ENCODE peak calls at places on chromosomes 3 and 15, in four cellular contexts. One of them, this sample, is unnamed.

GRCh38 chr15:68774120-68774519 is 46.6 kb downstream of the ANP32A start:
- DNase-seq in activated CD8-positive, alpha-beta memory T cell treated with anti-CD3 and anti-CD28 coated beads, Interleukin-2, amount 50 U/mL, for 48 hours: no peak
- DNase-seq in NCI-H2081: no peak
- DNase-seq in germinal center: no peak
- DNase-seq in this sample: no peak

GRCh38 chr3:194198938-194199337 is 63.0 kb downstream of the HES1 start:
- DNase-seq in activated CD8-positive, alpha-beta memory T cell treated with anti-CD3 and anti-CD28 coated beads, Interleukin-2, amount 50 U/mL, for 48 hours: no peak
- DNase-seq in NCI-H2081: no peak
- DNase-seq in germinal center: no peak
- DNase-seq in this sample: no peak

GRCh38 chr15:34359416-34359815 is 7.6 kb downstream of the LPCAT4 start:
- DNase-seq in activated CD8-positive, alpha-beta memory T cell treated with anti-CD3 and anti-CD28 coated beads, Interleukin-2, amount 50 U/mL, for 48 hours: no peak
- DNase-seq in NCI-H2081: no peak
- DNase-seq in germinal center: no peak
- DNase-seq in this sample: no peak

GRCh38 chr15:90883971-90884718 is at the start of gene FES:
- DNase-seq in activated CD8-positive, alpha-beta memory T cell treated with anti-CD3 and anti-CD28 coated beads, Interleukin-2, amount 50 U/mL, for 48 hours: no peak
- DNase-seq in NCI-H2081: no peak
- DNase-seq in germinal center: no peak
- DNase-seq in this sample: peak

GRCh38 chr3:35778201-35778600 is 138.9 kb downstream of the ARPP21 start:
- DNase-seq in activated CD8-positive, alpha-beta memory T cell treated with anti-CD3 and anti-CD28 coated beads, Interleukin-2, amount 50 U/mL, for 48 hours: no peak
- DNase-seq in NCI-H2081: no peak
- DNase-seq in germinal center: no peak
- DNase-seq in this sample: no peak

GRCh38 chr15:35168464-35168863 is 83.4 kb upstream of the NANOGP8 start:
- DNase-seq in activated CD8-positive, alpha-beta memory T cell treated with anti-CD3 and anti-CD28 coated beads, Interleukin-2, amount 50 U/mL, for 48 hours: no peak
- DNase-seq in NCI-H2081: no peak
- DNase-seq in germinal center: no peak
- DNase-seq in this sample: no peak

GRCh38 chr3:175535351-175535750 is 676.2 kb downstream of the NAALADL2 start:
- DNase-seq in activated CD8-positive, alpha-beta memory T cell treated with anti-CD3 and anti-CD28 coated beads, Interleukin-2, amount 50 U/mL, for 48 hours: no peak
- DNase-seq in NCI-H2081: no peak
- DNase-seq in germinal center: no peak
- DNase-seq in this sample: no peak

GRCh38 chr3:186476044-186476468 is 68.1 kb downstream of the CRYGS start:
- DNase-seq in activated CD8-positive, alpha-beta memory T cell treated with anti-CD3 and anti-CD28 coated beads, Interleukin-2, amount 50 U/mL, for 48 hours: no peak
- DNase-seq in NCI-H2081: no peak
- DNase-seq in germinal center: no peak
- DNase-seq in this sample: no peak

GRCh38 chr15:42121021-42121420 is 26.7 kb upstream of the PLA2G4D start:
- DNase-seq in activated CD8-positive, alpha-beta memory T cell treated with anti-CD3 and anti-CD28 coated beads, Interleukin-2, amount 50 U/mL, for 48 hours: no peak
- DNase-seq in NCI-H2081: no peak
- DNase-seq in germinal center: no peak
- DNase-seq in this sample: no peak

GRCh38 chr15:95325763-95326688 is 1004.5 kb upstream of the NR2F2 start:
- DNase-seq in activated CD8-positive, alpha-beta memory T cell treated with anti-CD3 and anti-CD28 coated beads, Interleukin-2, amount 50 U/mL, for 48 hours: no peak
- DNase-seq in NCI-H2081: no peak
- DNase-seq in germinal center: no peak
- DNase-seq in this sample: no peak

GRCh38 chr3:15660055-15660940 is 58.8 kb downstream of the BTD start:
- DNase-seq in activated CD8-positive, alpha-beta memory T cell treated with anti-CD3 and anti-CD28 coated beads, Interleukin-2, amount 50 U/mL, for 48 hours: no peak
- DNase-seq in NCI-H2081: no peak
- DNase-seq in germinal center: no peak
- DNase-seq in this sample: no peak

GRCh38 chr3:136955813-136956212 is 2.0 kb upstream of the IL20RB start:
- DNase-seq in activated CD8-positive, alpha-beta memory T cell treated with anti-CD3 and anti-CD28 coated beads, Interleukin-2, amount 50 U/mL, for 48 hours: no peak
- DNase-seq in NCI-H2081: no peak
- DNase-seq in germinal center: no peak
- DNase-seq in this sample: no peak

GRCh38 chr3:133662256-133662773 is 574 bp upstream of the TOPBP1 start:
- DNase-seq in activated CD8-positive, alpha-beta memory T cell treated with anti-CD3 and anti-CD28 coated beads, Interleukin-2, amount 50 U/mL, for 48 hours: no peak
- DNase-seq in NCI-H2081: peak
- DNase-seq in germinal center: peak
- DNase-seq in this sample: no peak

GRCh38 chr15:65106011-65106590 is 8.9 kb downstream of the UBAP1L start:
- DNase-seq in activated CD8-positive, alpha-beta memory T cell treated with anti-CD3 and anti-CD28 coated beads, Interleukin-2, amount 50 U/mL, for 48 hours: no peak
- DNase-seq in NCI-H2081: no peak
- DNase-seq in germinal center: no peak
- DNase-seq in this sample: no peak

GRCh38 chr3:45566205-45566604 is 28.3 kb upstream of the LIMD1 start:
- DNase-seq in activated CD8-positive, alpha-beta memory T cell treated with anti-CD3 and anti-CD28 coated beads, Interleukin-2, amount 50 U/mL, for 48 hours: no peak
- DNase-seq in NCI-H2081: no peak
- DNase-seq in germinal center: no peak
- DNase-seq in this sample: no peak

GRCh38 chr3:105504440-105504951 is 137.8 kb downstream of the ALCAM start:
- DNase-seq in activated CD8-positive, alpha-beta memory T cell treated with anti-CD3 and anti-CD28 coated beads, Interleukin-2, amount 50 U/mL, for 48 hours: no peak
- DNase-seq in NCI-H2081: no peak
- DNase-seq in germinal center: no peak
- DNase-seq in this sample: no peak

GRCh38 chr15:87368511-87368910 is 888.0 kb downstream of the NTRK3 start:
- DNase-seq in activated CD8-positive, alpha-beta memory T cell treated with anti-CD3 and anti-CD28 coated beads, Interleukin-2, amount 50 U/mL, for 48 hours: no peak
- DNase-seq in NCI-H2081: no peak
- DNase-seq in germinal center: no peak
- DNase-seq in this sample: no peak

GRCh38 chr3:58659051-58659675 is 7.4 kb downstream of the FAM3D start:
- DNase-seq in activated CD8-positive, alpha-beta memory T cell treated with anti-CD3 and anti-CD28 coated beads, Interleukin-2, amount 50 U/mL, for 48 hours: no peak
- DNase-seq in NCI-H2081: no peak
- DNase-seq in germinal center: no peak
- DNase-seq in this sample: peak

GRCh38 chr3:159844383-159844730 is 144.3 kb upstream of the IL12A start:
- DNase-seq in activated CD8-positive, alpha-beta memory T cell treated with anti-CD3 and anti-CD28 coated beads, Interleukin-2, amount 50 U/mL, for 48 hours: no peak
- DNase-seq in NCI-H2081: no peak
- DNase-seq in germinal center: no peak
- DNase-seq in this sample: no peak

GRCh38 chr3:125212509-125213372 is at the start of gene SLC12A8:
- DNase-seq in activated CD8-positive, alpha-beta memory T cell treated with anti-CD3 and anti-CD28 coated beads, Interleukin-2, amount 50 U/mL, for 48 hours: no peak
- DNase-seq in NCI-H2081: no peak
- DNase-seq in germinal center: peak
- DNase-seq in this sample: peak

GRCh38 chr3:11529281-11529680 is 114.4 kb downstream of the VGLL4 start:
- DNase-seq in activated CD8-positive, alpha-beta memory T cell treated with anti-CD3 and anti-CD28 coated beads, Interleukin-2, amount 50 U/mL, for 48 hours: no peak
- DNase-seq in NCI-H2081: no peak
- DNase-seq in germinal center: no peak
- DNase-seq in this sample: no peak

This sample was measured in ecto neural progenitor cell.